ENCODE peak calls at places on chromosomes 13 and 19, in six cellular contexts. One of them, this sample, is unnamed. For H3K9me3, the result is how much of the 10 kb centered on the place peaks cover.

GRCh38 chr19:47836038-47836437 is 14.3 kb downstream of the CRX start:
- DNase-seq in neuronal stem cell: no peak
- DNase-seq in IMR-90: no peak
- DNase-seq in H1: no peak
- DNase-seq in H9: no peak
- DNase-seq in mesenchymal stem cell: no peak
- DNase-seq in this sample: no peak

GRCh38 chr19:33467851-33468250 is 53.7 kb downstream of the PEPD start:
- DNase-seq in neuronal stem cell: no peak
- DNase-seq in IMR-90: no peak
- DNase-seq in H1: no peak
- DNase-seq in H9: peak
- DNase-seq in mesenchymal stem cell: no peak
- DNase-seq in this sample: no peak

GRCh38 chr13:112330066-112330465 is 46.1 kb upstream of the SPACA7 start:
- DNase-seq in neuronal stem cell: no peak
- DNase-seq in IMR-90: no peak
- DNase-seq in H1: no peak
- DNase-seq in H9: no peak
- DNase-seq in mesenchymal stem cell: no peak
- DNase-seq in this sample: no peak

GRCh38 chr13:101116826-101117225 is 299.5 kb downstream of the NALCN start:
- DNase-seq in neuronal stem cell: no peak
- DNase-seq in IMR-90: no peak
- DNase-seq in H1: no peak
- DNase-seq in H9: peak
- DNase-seq in mesenchymal stem cell: no peak
- DNase-seq in this sample: no peak

GRCh38 chr13:51861728-51862300 is at the start of gene CCDC70:
- DNase-seq in neuronal stem cell: no peak
- DNase-seq in IMR-90: peak
- DNase-seq in H1: no peak
- DNase-seq in H9: no peak
- DNase-seq in mesenchymal stem cell: no peak
- DNase-seq in this sample: no peak

GRCh38 chr13:27018230-27018875 is 153.3 kb downstream of the USP12 start:
- DNase-seq in neuronal stem cell: no peak
- DNase-seq in IMR-90: no peak
- DNase-seq in H1: peak
- DNase-seq in H9: peak
- DNase-seq in mesenchymal stem cell: peak
- DNase-seq in this sample: no peak

GRCh38 chr19:15154002-15154612 is 46.7 kb downstream of the NOTCH3 start:
- DNase-seq in neuronal stem cell: no peak
- DNase-seq in IMR-90: peak
- DNase-seq in H1: peak
- DNase-seq in H9: peak
- DNase-seq in mesenchymal stem cell: peak
- DNase-seq in this sample: peak

GRCh38 chr19:11421607-11422098 is 2.5 kb upstream of the RGL3 start:
- DNase-seq in neuronal stem cell: no peak
- DNase-seq in IMR-90: no peak
- DNase-seq in H1: peak
- DNase-seq in H9: peak
- DNase-seq in mesenchymal stem cell: no peak
- DNase-seq in this sample: peak

GRCh38 chr19:11070123-11070522 is 19.1 kb upstream of the LDLR start:
- DNase-seq in neuronal stem cell: no peak
- DNase-seq in IMR-90: no peak
- DNase-seq in H1: no peak
- DNase-seq in H9: no peak
- DNase-seq in mesenchymal stem cell: no peak
- DNase-seq in this sample: no peak

GRCh38 chr19:46717716-46718143 is 816 bp upstream of the PRKD2 start:
- DNase-seq in neuronal stem cell: no peak
- DNase-seq in IMR-90: no peak
- DNase-seq in H1: peak
- DNase-seq in H9: no peak
- DNase-seq in mesenchymal stem cell: no peak
- DNase-seq in this sample: no peak

GRCh38 chr13:39379118-39379517 is 223.9 kb downstream of the LHFPL6 start:
- DNase-seq in neuronal stem cell: no peak
- DNase-seq in IMR-90: no peak
- DNase-seq in H1: no peak
- DNase-seq in H9: no peak
- DNase-seq in mesenchymal stem cell: no peak
- DNase-seq in this sample: no peak

GRCh38 chr13:101795460-101795859 is 343.0 kb downstream of the ITGBL1 start:
- DNase-seq in neuronal stem cell: no peak
- DNase-seq in IMR-90: no peak
- DNase-seq in H1: no peak
- DNase-seq in H9: no peak
- DNase-seq in mesenchymal stem cell: no peak
- DNase-seq in this sample: no peak

GRCh38 chr19:29645911-29646310 is 19.4 kb upstream of the PLEKHF1 start:
- DNase-seq in neuronal stem cell: no peak
- DNase-seq in IMR-90: peak
- DNase-seq in H1: no peak
- DNase-seq in H9: no peak
- DNase-seq in mesenchymal stem cell: no peak
- DNase-seq in this sample: no peak

GRCh38 chr13:44695520-44695919 is 119.4 kb upstream of the TSC22D1 start:
- DNase-seq in neuronal stem cell: no peak
- DNase-seq in IMR-90: no peak
- DNase-seq in H1: no peak
- DNase-seq in H9: no peak
- DNase-seq in mesenchymal stem cell: no peak
- DNase-seq in this sample: no peak

GRCh38 chr19:57016076-57016475 is 103.7 kb upstream of the USP29 start:
- DNase-seq in neuronal stem cell: no peak
- DNase-seq in IMR-90: no peak
- DNase-seq in H1: no peak
- DNase-seq in H9: no peak
- DNase-seq in mesenchymal stem cell: no peak
- DNase-seq in this sample: no peak

GRCh38 chr13:66915596-66916185 is 314.4 kb downstream of the PCDH9 start:
- DNase-seq in neuronal stem cell: no peak
- DNase-seq in IMR-90: peak
- DNase-seq in H1: no peak
- DNase-seq in H9: no peak
- DNase-seq in mesenchymal stem cell: peak
- DNase-seq in this sample: no peak

GRCh38 chr19:14347999-14348889 is 33.0 kb upstream of the ADGRE5 start:
- DNase-seq in neuronal stem cell: peak
- DNase-seq in IMR-90: no peak
- DNase-seq in H1: peak
- DNase-seq in H9: peak
- DNase-seq in mesenchymal stem cell: peak
- DNase-seq in this sample: peak

GRCh38 chr19:2374808-2375207 is 14.7 kb downstream of the TMPRSS9 start:
- DNase-seq in neuronal stem cell: no peak
- DNase-seq in IMR-90: no peak
- DNase-seq in H1: no peak
- DNase-seq in H9: no peak
- DNase-seq in mesenchymal stem cell: no peak
- DNase-seq in this sample: no peak

GRCh38 chr19:34273121-34273845 is 18.9 kb downstream of the GARRE1 start:
- DNase-seq in neuronal stem cell: no peak
- DNase-seq in IMR-90: no peak
- DNase-seq in H1: no peak
- DNase-seq in H9: no peak
- DNase-seq in mesenchymal stem cell: no peak
- DNase-seq in this sample: no peak

GRCh38 chr13:72151241-72151640 is 284.2 kb upstream of the DACH1 start:
- DNase-seq in neuronal stem cell: no peak
- DNase-seq in IMR-90: no peak
- DNase-seq in H1: no peak
- DNase-seq in H9: no peak
- DNase-seq in mesenchymal stem cell: peak
- DNase-seq in this sample: peak

GRCh38 chr13:78958019-78958418 is 299.1 kb upstream of the OBI1 start:
- DNase-seq in neuronal stem cell: no peak
- DNase-seq in IMR-90: no peak
- DNase-seq in H1: no peak
- DNase-seq in H9: no peak
- DNase-seq in mesenchymal stem cell: no peak
- DNase-seq in this sample: no peak

GRCh38 chr19:4130635-4131438 is 6.9 kb upstream of the MAP2K2 start:
- DNase-seq in neuronal stem cell: no peak
- DNase-seq in IMR-90: peak
- DNase-seq in H1: no peak
- DNase-seq in H9: no peak
- DNase-seq in mesenchymal stem cell: peak
- DNase-seq in this sample: peak

GRCh38 chr13:73025212-73026012 is 33.4 kb upstream of the KLF5 start:
- DNase-seq in neuronal stem cell: no peak
- DNase-seq in IMR-90: peak
- DNase-seq in H1: no peak
- DNase-seq in H9: no peak
- DNase-seq in mesenchymal stem cell: no peak
- DNase-seq in this sample: peak

GRCh38 chr13:45863716-45864590 is 12.4 kb upstream of the SIAH3 start:
- DNase-seq in neuronal stem cell: no peak
- DNase-seq in IMR-90: no peak
- DNase-seq in H1: no peak
- DNase-seq in H9: no peak
- DNase-seq in mesenchymal stem cell: no peak
- DNase-seq in this sample: no peak

GRCh38 chr19:6570754-6571153 is 20.2 kb downstream of the CD70 start:
- DNase-seq in neuronal stem cell: no peak
- DNase-seq in IMR-90: no peak
- DNase-seq in H1: no peak
- DNase-seq in H9: no peak
- DNase-seq in mesenchymal stem cell: no peak
- DNase-seq in this sample: no peak

GRCh38 chr13:95896302-95896701 is 156.9 kb downstream of the UGGT2 start:
- DNase-seq in neuronal stem cell: no peak
- DNase-seq in IMR-90: peak
- DNase-seq in H1: no peak
- DNase-seq in H9: no peak
- DNase-seq in mesenchymal stem cell: no peak
- DNase-seq in this sample: no peak

GRCh38 chr13:24184855-24185254 is 24.3 kb downstream of the SPATA13 start:
- DNase-seq in neuronal stem cell: no peak
- DNase-seq in IMR-90: no peak
- DNase-seq in H1: no peak
- DNase-seq in H9: no peak
- DNase-seq in mesenchymal stem cell: no peak
- DNase-seq in this sample: no peak

GRCh38 chr13:108086678-108087077 is 128.7 kb downstream of the LIG4 start:
- DNase-seq in neuronal stem cell: no peak
- DNase-seq in IMR-90: peak
- DNase-seq in H1: no peak
- DNase-seq in H9: peak
- DNase-seq in mesenchymal stem cell: peak
- DNase-seq in this sample: no peak

GRCh38 chr19:45011959-45012358 is 10.7 kb downstream of the RELB start:
- DNase-seq in neuronal stem cell: no peak
- DNase-seq in IMR-90: no peak
- DNase-seq in H1: no peak
- DNase-seq in H9: no peak
- DNase-seq in mesenchymal stem cell: no peak
- DNase-seq in this sample: no peak
- H3K18ac ChIP-seq in neuronal stem cell: no peak
- H3K18ac ChIP-seq in IMR-90: no peak
- H3K18ac ChIP-seq in H1: no peak
- H3K18ac ChIP-seq in H9: no peak
- H3K18ac ChIP-seq in mesenchymal stem cell: no peak
- H3K18ac ChIP-seq in this sample: no peak

GRCh38 chr19:13150919-13151604 is 851 bp downstream of the IER2 start:
- DNase-seq in neuronal stem cell: peak
- DNase-seq in IMR-90: no peak
- DNase-seq in H1: peak
- DNase-seq in H9: no peak
- DNase-seq in mesenchymal stem cell: peak
- DNase-seq in this sample: peak
- H3K4ac ChIP-seq in neuronal stem cell: peak
- H3K4ac ChIP-seq in IMR-90: peak
- H3K4ac ChIP-seq in H1: peak
- H3K4ac ChIP-seq in H9: no peak
- H3K4ac ChIP-seq in mesenchymal stem cell: peak
- H3K4ac ChIP-seq in this sample: peak

DNA sequence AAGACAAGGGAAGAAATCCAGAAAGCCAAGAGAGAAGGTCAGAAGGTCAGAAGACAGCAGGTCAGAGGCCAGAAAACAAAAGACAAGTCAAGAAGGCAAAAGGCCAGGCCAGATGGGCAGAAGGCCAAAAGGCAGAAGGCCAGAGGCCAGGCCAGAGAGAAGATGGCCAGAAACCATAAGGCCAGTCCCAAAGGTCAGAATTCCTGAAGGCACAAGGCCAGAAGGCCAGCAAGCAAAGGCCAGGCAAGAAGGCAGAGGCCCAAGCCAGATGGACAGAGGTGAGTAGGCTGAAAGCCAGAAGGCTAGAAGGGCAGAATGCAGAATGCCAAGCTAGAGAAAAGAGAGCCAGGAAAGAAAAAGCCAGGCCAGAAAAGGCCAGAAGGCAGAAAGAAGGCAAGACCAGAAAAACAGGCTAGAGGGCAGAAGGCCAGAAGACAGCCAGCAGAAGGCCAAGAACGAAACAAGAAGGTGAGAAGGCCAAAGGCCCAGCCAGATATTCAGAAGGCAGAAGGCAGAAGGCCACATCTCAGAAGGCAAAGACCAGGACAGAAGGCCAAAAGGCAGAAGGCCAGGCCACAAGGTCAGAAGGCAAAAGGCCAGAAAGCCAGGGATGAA is 186.3 kb downstream of the TUBA3C start:
- DNase-seq in neuronal stem cell: no peak
- DNase-seq in IMR-90: no peak
- DNase-seq in H1: no peak
- DNase-seq in H9: no peak
- DNase-seq in mesenchymal stem cell: no peak
- DNase-seq in this sample: no peak
- H3K9me3 ChIP-seq in neuronal stem cell: half or more
- H3K9me3 ChIP-seq in IMR-90: half or more
- H3K9me3 ChIP-seq in H1: half or more
- H3K9me3 ChIP-seq in H9: half or more
- H3K9me3 ChIP-seq in mesenchymal stem cell: under half
- H3K9me3 ChIP-seq in this sample: half or more

DNA sequence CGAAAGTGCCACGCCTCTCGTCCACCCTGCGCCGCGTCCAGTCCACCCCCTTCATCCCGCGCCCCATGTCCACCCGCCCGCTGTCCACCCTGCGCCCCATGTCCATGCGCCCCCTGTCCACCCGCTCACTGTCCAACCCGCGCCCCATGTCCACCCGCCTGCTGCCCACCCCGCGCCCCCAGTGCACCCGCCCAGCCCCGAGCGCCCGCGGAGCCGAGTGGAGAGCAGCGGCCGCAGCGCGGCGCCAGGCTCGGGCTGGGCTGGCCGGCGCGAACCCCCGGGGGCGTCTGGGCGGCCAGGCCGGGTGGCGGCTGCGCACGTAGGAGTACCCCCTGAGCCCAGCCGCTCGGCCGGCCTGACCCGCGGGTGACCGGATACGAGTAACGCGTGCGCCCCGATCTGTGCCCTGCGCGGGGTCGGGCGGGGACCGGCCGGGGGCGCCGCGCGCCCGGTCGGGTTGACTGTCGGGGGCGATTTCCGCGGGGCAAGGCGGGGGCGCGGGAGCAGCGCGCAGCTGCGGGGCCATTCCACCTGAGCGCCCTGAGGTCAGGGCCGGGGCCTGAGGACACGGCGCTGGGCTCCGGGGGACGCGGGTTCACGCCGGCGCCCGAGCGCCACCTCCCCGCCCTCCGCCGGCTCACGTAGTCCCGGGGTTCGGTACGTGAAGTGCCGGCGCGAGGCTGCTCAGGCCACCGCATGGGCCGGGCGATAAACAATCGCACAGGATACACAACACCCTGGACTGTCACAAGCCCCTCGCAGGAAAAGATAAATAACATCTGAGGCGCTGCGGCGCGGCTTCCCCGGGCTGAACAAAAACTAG is 37.5 kb upstream of the FLT1 start:
- DNase-seq in neuronal stem cell: peak
- DNase-seq in IMR-90: no peak
- DNase-seq in H1: peak
- DNase-seq in H9: peak
- DNase-seq in mesenchymal stem cell: peak
- DNase-seq in this sample: no peak
- H3K18ac ChIP-seq in neuronal stem cell: peak
- H3K18ac ChIP-seq in IMR-90: no peak
- H3K18ac ChIP-seq in H1: peak
- H3K18ac ChIP-seq in H9: peak
- H3K18ac ChIP-seq in mesenchymal stem cell: peak
- H3K18ac ChIP-seq in this sample: no peak

This sample was measured in trophoblast cell.